ENCODE peak calls at places on chromosomes 5 and 9, in four cellular contexts. J, Y, E and Z are unnamed samples.

GRCh38 chr5:129379406-129379805 is 80.7 kb upstream of the ADAMTS19 start:
- DNase-seq in J (no peak), Y (no peak), E (no peak), Z (no peak)

GRCh38 chr9:20604561-20604960 is 17.7 kb downstream of the MLLT3 start:
- DNase-seq in J (no peak), Y (no peak), E (no peak), Z (no peak)

GRCh38 chr5:93395891-93396465 is 185.0 kb downstream of the NR2F1-AS1 start:
- DNase-seq in J (no peak), Y (no peak), E (no peak), Z (no peak)

GRCh38 chr5:134577796-134578577 is 52.5 kb downstream of the JADE2 start:
- DNase-seq in J (peak), Y (peak), E (no peak), Z (peak)

GRCh38 chr5:164475339-164475977 is 970.0 kb downstream of the MAT2B start:
- DNase-seq in J (no peak), Y (no peak), E (no peak), Z (no peak)

GRCh38 chr9:136395345-136396218 is 4.4 kb downstream of the SNAPC4 start:
- DNase-seq in J (no peak), Y (no peak), E (no peak), Z (no peak)

GRCh38 chr5:106853266-106853665 is 817.5 kb downstream of the EFNA5 start:
- DNase-seq in J (no peak), Y (no peak), E (no peak), Z (no peak)

GRCh38 chr9:35729700-35730485 is 2.1 kb downstream of the TLN1 start:
- DNase-seq in J (peak), Y (peak), E (peak), Z (no peak)

GRCh38 chr5:80054682-80055081 is 19.5 kb downstream of the THBS4 start:
- DNase-seq in J (no peak), Y (no peak), E (peak), Z (no peak)

GRCh38 chr5:3310551-3311340 is 284.9 kb upstream of the IRX1 start:
- DNase-seq in J (peak), Y (no peak), E (peak), Z (peak)

GRCh38 chr9:134391319-134392231 is 65.3 kb downstream of the RXRA start:
- DNase-seq in J (no peak), Y (peak), E (no peak), Z (no peak)

GRCh38 chr5:21806943-21807342 is 1046.2 kb downstream of the CDH12 start:
- DNase-seq in J (no peak), Y (no peak), E (no peak), Z (no peak)

GRCh38 chr5:73422164-73422563 is 26.4 kb downstream of the FOXD1 start:
- DNase-seq in J (no peak), Y (no peak), E (no peak), Z (no peak)

GRCh38 chr5:176441921-176442323 is 6.3 kb upstream of the FAF2 start:
- DNase-seq in J (no peak), Y (no peak), E (peak), Z (peak)

GRCh38 chr5:133063965-133064364 is 12.2 kb downstream of the HSPA4 start:
- DNase-seq in J (no peak), Y (no peak), E (peak), Z (no peak)

GRCh38 chr9:90953200-90953599 is 151.6 kb downstream of the SYK start:
- DNase-seq in J (no peak), Y (no peak), E (no peak), Z (no peak)

GRCh38 chr9:124733964-124734740 is 37.0 kb downstream of the NR6A1 start:
- DNase-seq in J (no peak), Y (no peak), E (peak), Z (no peak)

GRCh38 chr9:13213998-13214397 is 65.5 kb downstream of the MPDZ start:
- DNase-seq in J (no peak), Y (no peak), E (no peak), Z (no peak)

GRCh38 chr5:33939863-33940262 is 3.7 kb downstream of the RXFP3 start:
- DNase-seq in J (no peak), Y (no peak), E (no peak), Z (no peak)

GRCh38 chr5:180467028-180467427 is 27.2 kb upstream of the CNOT6 start:
- DNase-seq in J (no peak), Y (no peak), E (peak), Z (no peak)

GRCh38 chr9:120387257-120387999 is 192.5 kb downstream of the CDK5RAP2 start:
- DNase-seq in J (no peak), Y (no peak), E (no peak), Z (no peak)

GRCh38 chr5:133839721-133840120 is 128.7 kb downstream of the C5orf15 start:
- DNase-seq in J (no peak), Y (no peak), E (no peak), Z (peak)

GRCh38 chr9:135075234-135076142 is 12.0 kb upstream of the OLFM1 start:
- DNase-seq in J (peak), Y (no peak), E (no peak), Z (peak)

GRCh38 chr5:74201334-74202081 is 439.0 kb downstream of the ENC1 start:
- DNase-seq in J (peak), Y (no peak), E (peak), Z (no peak)

GRCh38 chr9:73118898-73119554 is 32.6 kb upstream of the ANXA1 start:
- DNase-seq in J (no peak), Y (no peak), E (peak), Z (no peak)